ENCODE peak calls at places on chromosome 16, in four cellular contexts. W is H1, H is HepG2, U is GM12878. Y is an unnamed sample. For H3K4me1, the result is how much of the 10 kb centered on the place peaks cover.

GRCh38 chr16:69073181-69073669 is 32.2 kb upstream of the HAS3 start:
- DNase-seq in H (peak), U (no peak), W (no peak), Y (no peak)

GRCh38 chr16:58127033-58127556 is 2.1 kb downstream of the CFAP20 start:
- DNase-seq in W (no peak), H (peak), U (no peak), Y (no peak)

GRCh38 chr16:29720703-29721102 is 25.1 kb downstream of the C16orf54 start:
- DNase-seq in H (peak), W (no peak), U (no peak), Y (no peak)

GRCh38 chr16:63201851-63202250 is 1165.6 kb upstream of the CDH8 start:
- DNase-seq in W (no peak), U (no peak), H (no peak), Y (no peak)

GRCh38 chr16:2595376-2596200 is 57.8 kb downstream of the PDPK1 start:
- DNase-seq in U (no peak), H (no peak), W (no peak), Y (no peak)

GRCh38 chr16:69107311-69107962 is 2.0 kb downstream of the HAS3 start:
- DNase-seq in W (peak), U (no peak), H (no peak), Y (no peak)

GRCh38 chr16:1548727-1549126 is 15.3 kb downstream of the TMEM204 start:
- DNase-seq in U (no peak), H (no peak), W (no peak), Y (no peak)

GRCh38 chr16:66406534-66407368 is 20.3 kb upstream of the BEAN1 start:
- DNase-seq in H (peak), U (no peak), W (peak), Y (peak)

GRCh38 chr16:48576927-48577326 is 33.1 kb downstream of the N4BP1 start:
- DNase-seq in U (no peak), W (no peak), H (peak), Y (no peak)

GRCh38 chr16:73846292-73846849 is 450.2 kb upstream of the PSMD7 start:
- DNase-seq in U (no peak), W (peak), H (no peak), Y (peak)

GRCh38 chr16:28549301-28549899 is 4.3 kb upstream of the SGF29 start:
- DNase-seq in H (peak), U (no peak), W (no peak), Y (no peak)

GRCh38 chr16:47045023-47045422 is 71.5 kb upstream of the DNAJA2 start:
- DNase-seq in U (no peak), W (no peak), H (no peak), Y (no peak)

GRCh38 chr16:81581107-81581506 is 136.5 kb downstream of the CMIP start:
- DNase-seq in H (no peak), U (no peak), W (no peak), Y (no peak)

GRCh38 chr16:69523571-69523970 is 42.2 kb upstream of the NFAT5 start:
- DNase-seq in H (no peak), W (no peak), U (no peak), Y (no peak)

GRCh38 chr16:50598256-50598894 is 50.2 kb downstream of the NKD1 start:
- DNase-seq in H (no peak), W (no peak), U (no peak), Y (no peak)

GRCh38 chr16:78310990-78311561 is 211.6 kb downstream of the WWOX start:
- DNase-seq in H (no peak), W (no peak), U (no peak), Y (peak)

GRCh38 chr16:68444058-68444657 is 4.2 kb downstream of the SMPD3 start:
- DNase-seq in W (peak), H (peak), U (no peak), Y (peak)

GRCh38 chr16:68446941-68447675 is 1.2 kb downstream of the SMPD3 start:
- DNase-seq in W (peak), U (no peak), H (no peak), Y (no peak)

GRCh38 chr16:77780378-77780837 is 8.0 kb upstream of the VAT1L start:
- DNase-seq in W (no peak), U (no peak), H (peak), Y (no peak)

GRCh38 chr16:72216767-72217166 is 44.8 kb upstream of the PMFBP1 start:
- DNase-seq in H (peak), U (no peak), W (no peak), Y (no peak)

GRCh38 chr16:11207646-11208045 is 48.4 kb downstream of the SOCS1 start:
- DNase-seq in W (no peak), U (no peak), H (no peak), Y (no peak)

GRCh38 chr16:47063011-47063724 is 80.6 kb downstream of the NETO2 start:
- DNase-seq in U (no peak), H (no peak), W (no peak), Y (no peak)

GRCh38 chr16:15452456-15452855 is 18.1 kb downstream of the BMERB1 start:
- DNase-seq in H (no peak), W (no peak), U (no peak), Y (no peak)

GRCh38 chr16:11583171-11583570 is 3.5 kb downstream of the LITAF start:
- DNase-seq in W (no peak), H (no peak), U (no peak), Y (no peak)

GRCh38 chr16:50475170-50475569 is 73.0 kb upstream of the NKD1 start:
- DNase-seq in H (no peak), U (no peak), W (no peak), Y (no peak)

GRCh38 chr16:65070831-65071230 is 51.0 kb downstream of the CDH11 start:
- DNase-seq in W (no peak), U (no peak), H (peak), Y (peak)

GRCh38 chr16:27776556-27776955 is 226.6 kb downstream of the KATNIP start:
- DNase-seq in U (no peak), H (no peak), W (no peak), Y (no peak)

GRCh38 chr16:51641191-51641765 is 490.2 kb upstream of the SALL1 start:
- DNase-seq in H (no peak), U (no peak), W (no peak), Y (no peak)

GRCh38 chr16:66566051-66566901 is at the start of gene CMTM1:
- DNase-seq in U (no peak), W (peak), H (no peak), Y (no peak)

GRCh38 chr16:64910351-64910750 is 211.5 kb downstream of the CDH11 start:
- DNase-seq in U (no peak), H (no peak), W (no peak), Y (no peak)

GRCh38 chr16:13077816-13078215 is 176.4 kb downstream of the SHISA9 start:
- DNase-seq in W (no peak), U (no peak), H (no peak), Y (no peak)

GRCh38 chr16:306911-307370 is 24.0 kb downstream of the PDIA2 start:
- DNase-seq in U (no peak), W (no peak), H (no peak), Y (no peak)

GRCh38 chr16:10168258-10168657 is 14.0 kb downstream of the GRIN2A start:
- DNase-seq in W (no peak), H (no peak), U (no peak), Y (no peak)

GRCh38 chr16:20402651-20403050 is 1.9 kb downstream of the PDILT start:
- DNase-seq in W (no peak), H (no peak), U (no peak), Y (no peak)
- TF ChIP-seq YY1 in W (no peak), H (no peak), U (no peak), Y (no peak)

GRCh38 chr16:85326794-85327181 is 214.5 kb upstream of the CIBAR2 start:
- DNase-seq in W (no peak), U (no peak), H (no peak), Y (no peak)

GRCh38 chr16:85328665-85329058 is 216.4 kb upstream of the CIBAR2 start:
- DNase-seq in W (peak), U (no peak), H (no peak), Y (no peak)

GRCh38 chr16:85329059-85329812 is 217.0 kb upstream of the CIBAR2 start:
- DNase-seq in U (no peak), W (no peak), H (no peak), Y (peak)

GRCh38 chr16:85326113-85326793 is 214.0 kb upstream of the CIBAR2 start:
- DNase-seq in H (no peak), W (no peak), U (no peak), Y (no peak)

DNA sequence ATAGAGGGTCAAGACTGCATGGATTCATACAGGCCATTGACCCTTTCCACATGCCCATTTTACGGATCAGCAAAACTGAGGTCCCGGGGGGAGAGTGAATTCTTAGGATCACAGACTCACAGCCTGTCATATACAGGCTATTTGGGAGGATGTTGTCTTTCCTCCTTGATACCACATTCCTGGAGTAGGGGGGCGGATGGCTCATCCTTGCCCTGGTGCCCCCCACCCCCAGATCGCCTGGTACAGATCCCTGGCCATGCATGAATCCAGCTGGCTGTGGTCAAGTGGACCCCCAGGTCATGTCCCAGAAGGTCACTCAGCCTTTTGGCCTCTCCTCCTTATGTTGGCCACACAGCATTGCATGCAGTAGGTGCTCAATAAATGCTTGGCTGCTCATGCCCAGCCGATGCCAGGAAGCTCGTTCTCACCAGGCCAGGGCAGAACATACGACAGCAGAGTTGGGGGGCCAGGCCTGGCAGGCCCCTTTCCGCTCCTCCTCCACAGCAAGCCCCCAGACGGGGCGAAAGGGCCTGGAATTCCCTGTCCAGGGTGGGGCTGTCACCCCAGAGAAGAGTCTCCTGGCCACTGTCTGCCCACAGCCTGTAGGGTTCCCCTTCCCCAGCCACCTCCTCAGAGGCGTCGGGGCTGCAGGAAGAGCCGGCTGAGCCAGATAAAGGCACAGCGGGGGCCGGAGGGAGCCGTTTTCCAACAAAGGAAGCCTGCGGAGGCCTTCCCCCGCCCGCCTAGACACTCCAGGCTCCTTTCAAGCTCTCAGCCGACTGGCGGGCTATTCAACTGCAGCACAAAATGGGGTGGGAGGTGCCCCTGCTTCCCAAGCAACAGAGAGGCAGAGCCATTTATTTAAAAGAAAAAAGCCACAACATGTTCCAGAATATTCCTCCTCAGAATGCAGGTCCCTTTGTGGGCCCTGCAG is 215.7 kb upstream of the CIBAR2 start:
- DNase-seq in U (no peak), H (no peak), W (peak), Y (peak)
- TF ChIP-seq SUZ12 in U (no peak), H (no peak), W (no peak), Y (no peak)

GRCh38 chr16:89471225-89471624 is 19.1 kb downstream of the ANKRD11 start:
- DNase-seq in U (no peak), H (no peak), W (no peak), Y (no peak)

GRCh38 chr16:89472711-89473075 is 17.7 kb downstream of the ANKRD11 start:
- DNase-seq in U (no peak), H (peak), W (no peak), Y (no peak)

GRCh38 chr16:89473791-89474414 is 16.5 kb downstream of the ANKRD11 start:
- DNase-seq in H (no peak), U (no peak), W (no peak), Y (no peak)

GRCh38 chr16:89475144-89475543 is 15.2 kb downstream of the ANKRD11 start:
- DNase-seq in W (no peak), H (no peak), U (no peak), Y (no peak)

DNA sequence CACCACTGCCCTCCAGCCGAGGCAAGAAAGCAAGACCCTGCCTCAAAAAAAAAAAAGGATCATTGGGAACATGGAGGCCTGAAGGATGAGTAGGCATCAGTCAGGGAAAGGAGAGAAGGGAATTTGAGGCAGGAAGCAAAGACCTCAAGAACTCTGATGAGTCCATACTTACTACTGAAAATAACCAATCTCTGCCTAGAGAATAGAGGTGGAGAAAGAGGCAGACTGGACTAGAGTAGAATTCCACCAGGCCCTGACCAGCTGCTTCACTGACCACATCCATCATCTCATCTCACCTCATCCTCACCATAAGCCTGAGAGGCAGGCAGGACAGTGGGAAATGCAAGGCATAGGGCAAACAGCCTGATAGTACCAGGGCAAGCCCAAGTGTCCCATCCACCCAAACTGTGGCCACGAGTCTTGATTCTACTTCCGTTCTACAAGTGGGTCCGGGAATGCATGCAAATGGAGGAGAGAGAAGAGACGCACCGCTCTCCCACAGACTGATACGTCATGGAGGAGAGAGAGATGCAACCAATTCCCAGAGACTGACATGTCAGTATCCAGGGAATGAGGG is 17.1 kb downstream of the ANKRD11 start:
- DNase-seq in U (no peak), W (no peak), H (no peak), Y (no peak)
- H3K4me1 ChIP-seq in U (under half), W (under half), H (half or more), Y (under half)

DNA sequence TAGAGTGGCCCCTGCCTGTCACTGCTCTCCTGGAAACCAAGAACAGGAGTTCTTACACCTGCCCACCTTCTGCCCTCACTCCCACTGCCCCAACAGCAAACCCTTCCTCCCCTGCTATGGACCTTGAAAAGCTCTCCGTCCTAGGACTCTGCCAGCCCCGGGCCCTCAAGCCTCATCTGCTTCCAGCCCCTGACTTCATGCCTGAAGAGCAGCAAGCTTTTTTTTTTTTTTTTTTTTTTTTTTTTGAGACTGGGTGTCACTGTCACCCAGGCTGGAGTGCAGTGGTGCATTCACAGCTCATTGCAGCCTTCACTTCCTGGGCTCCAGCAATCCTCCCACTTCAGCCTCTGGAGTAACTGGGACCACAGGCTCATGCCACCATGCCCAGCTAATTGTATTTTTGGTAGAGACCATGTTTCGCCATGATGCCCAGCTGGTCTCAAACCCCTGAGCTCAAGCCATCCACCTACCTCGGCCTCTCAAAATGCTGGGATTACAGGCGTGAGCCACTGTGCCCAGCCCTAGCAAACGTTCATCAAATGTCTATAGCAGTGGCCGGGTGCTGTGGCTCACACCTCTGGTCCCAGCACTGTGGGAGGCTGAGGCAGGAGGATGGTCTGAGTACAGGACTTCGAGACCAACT is 16.9 kb downstream of the CARHSP1 start:
- DNase-seq in U (no peak), W (no peak), H (no peak), Y (no peak)
- TF ChIP-seq YY1 in U (no peak), W (no peak), H (no peak), Y (no peak)

GRCh38 chr16:56888806-56889205 is 23.8 kb downstream of the SLC12A3 start:
- DNase-seq in H (no peak), W (no peak), U (peak), Y (no peak)
- TF ChIP-seq SUZ12 in H (no peak), W (no peak), U (no peak), Y (no peak)

DNA sequence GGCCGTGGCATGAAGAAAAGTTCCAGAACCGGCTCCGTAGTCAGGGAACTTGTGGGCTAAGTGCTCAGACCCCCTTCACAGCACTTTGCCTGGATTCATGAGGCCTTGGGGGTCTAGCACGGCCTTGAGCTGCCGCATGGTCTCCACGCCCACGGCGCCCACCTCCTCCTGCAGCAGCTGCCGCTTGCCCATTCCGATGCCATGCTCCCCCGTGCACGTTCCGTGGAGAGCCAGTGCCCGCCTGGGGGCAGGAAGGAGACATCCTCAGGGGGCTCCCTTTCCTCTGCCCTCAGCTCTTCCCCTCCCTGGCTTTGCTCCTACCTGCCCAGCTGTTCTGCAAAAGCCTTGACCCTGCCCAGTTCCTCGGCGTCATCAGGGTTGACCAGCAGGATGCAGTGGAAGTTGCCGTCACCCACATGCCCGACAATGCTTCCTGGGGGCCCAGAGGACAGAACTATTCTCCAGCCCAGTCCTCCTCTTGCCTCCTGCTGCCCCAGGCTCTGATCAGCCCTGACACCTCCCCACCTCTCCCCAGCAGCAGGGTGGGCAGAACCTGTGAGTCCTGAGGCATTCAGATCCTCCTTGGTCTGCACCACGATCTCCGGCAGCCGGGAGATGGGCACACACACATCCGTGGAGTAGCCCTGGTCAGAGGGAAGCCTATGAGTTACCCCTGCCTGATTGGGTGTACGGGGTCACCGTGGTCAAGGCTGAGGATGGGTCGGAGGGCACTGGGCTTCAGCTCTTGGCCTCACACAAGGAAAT is 4.1 kb downstream of the LDHD start:
- DNase-seq in H (no peak), W (no peak), U (no peak), Y (no peak)
- H3K4me1 ChIP-seq in H (half or more), W (half or more), U (under half), Y (half or more)